ENCODE peak calls at places on chromosomes 6 and 20, in ten cellular contexts. U is CD8-positive, alpha-beta T cell; K is cardiac muscle cell; X is A549; G is prostate gland; R is HCT116; Z is epithelial cell of esophagus; A is GM12865; F is esophagus squamous epithelium; J is keratinocyte. I is an unnamed sample.

GRCh38 chr6:122838060-122838780 is 49.2 kb downstream of the SMPDL3A start:
- DNase-seq in U (no peak), K (peak), X (peak), G (no peak), R (no peak), Z (peak), A (no peak), F (no peak), J (no peak), I (no peak)

GRCh38 chr6:89956182-89956581 is 61.9 kb downstream of the GJA10 start:
- DNase-seq in U (no peak), K (no peak), X (no peak), G (no peak), R (no peak), Z (no peak), A (no peak), F (no peak), J (no peak), I (no peak)

GRCh38 chr6:110355727-110356126 is 2.4 kb downstream of the METTL24 start:
- DNase-seq in U (no peak), K (no peak), X (no peak), G (no peak), R (no peak), Z (no peak), A (no peak), F (no peak), J (no peak), I (no peak)

GRCh38 chr6:52536424-52536916 is 40.4 kb downstream of the TRAM2 start:
- DNase-seq in U (no peak), K (no peak), X (no peak), G (no peak), R (no peak), Z (no peak), A (peak), F (no peak), J (no peak), I (no peak)

GRCh38 chr6:163825033-163825432 is 410.5 kb downstream of the QKI start:
- DNase-seq in U (no peak), K (no peak), X (no peak), G (no peak), R (no peak), Z (peak), A (no peak), F (no peak), J (no peak), I (no peak)

GRCh38 chr6:165910184-165910583 is 247.1 kb upstream of the PDE10A start:
- DNase-seq in U (no peak), K (no peak), X (no peak), G (no peak), R (no peak), Z (no peak), A (no peak), F (no peak), J (no peak), I (no peak)

GRCh38 chr6:11978169-11978987 is 33.7 kb upstream of the HIVEP1 start:
- DNase-seq in U (no peak), K (no peak), X (no peak), G (no peak), R (no peak), Z (no peak), A (no peak), F (no peak), J (no peak), I (no peak)

GRCh38 chr6:21100959-21101358 is 492.6 kb upstream of the SOX4 start:
- DNase-seq in U (no peak), K (no peak), X (no peak), G (no peak), R (no peak), Z (no peak), A (no peak), F (no peak), J (no peak), I (no peak)

GRCh38 chr6:113383701-113384100 is 473.4 kb upstream of the MARCKS start:
- DNase-seq in U (no peak), K (no peak), X (no peak), G (no peak), R (no peak), Z (no peak), A (no peak), F (no peak), J (no peak), I (no peak)

GRCh38 chr20:53077373-53078205 is 105.4 kb downstream of the TSHZ2 start:
- DNase-seq in U (no peak), K (no peak), X (no peak), G (no peak), R (no peak), Z (peak), A (no peak), F (no peak), J (no peak), I (no peak)

GRCh38 chr6:160160929-160161646 is 39.5 kb downstream of the SLC22A1 start:
- DNase-seq in U (no peak), K (no peak), X (no peak), G (no peak), R (no peak), Z (no peak), A (no peak), F (no peak), J (no peak), I (no peak)

GRCh38 chr6:27836080-27836782 is 76.0 kb downstream of the OR2B2 start:
- DNase-seq in U (no peak), K (no peak), X (no peak), G (no peak), R (no peak), Z (no peak), A (no peak), F (no peak), J (no peak), I (peak)

GRCh38 chr6:151911401-151911800 is 103.9 kb downstream of the ESR1 start:
- DNase-seq in U (no peak), K (no peak), X (no peak), G (no peak), R (no peak), Z (peak), A (no peak), F (no peak), J (no peak), I (no peak)

GRCh38 chr6:71387179-71387578 is 98.6 kb downstream of the OGFRL1 start:
- DNase-seq in U (no peak), K (no peak), X (no peak), G (no peak), R (no peak), Z (no peak), A (no peak), F (no peak), J (no peak), I (no peak)

GRCh38 chr6:32972353-32973143 is 4.2 kb downstream of the BRD2 start:
- DNase-seq in U (peak), K (peak), X (no peak), G (no peak), R (no peak), Z (no peak), A (peak), F (no peak), J (no peak), I (no peak)

GRCh38 chr6:1351381-1352008 is 37.9 kb upstream of the FOXF2 start:
- DNase-seq in U (no peak), K (no peak), X (no peak), G (no peak), R (no peak), Z (no peak), A (no peak), F (no peak), J (no peak), I (no peak)

GRCh38 chr6:100673641-100674040 is 207.5 kb downstream of the ASCC3 start:
- DNase-seq in U (no peak), K (no peak), X (no peak), G (no peak), R (no peak), Z (no peak), A (no peak), F (no peak), J (no peak), I (no peak)

GRCh38 chr20:56974499-56975250 is 291.8 kb downstream of the BMP7 start:
- DNase-seq in U (no peak), K (peak), X (peak), G (peak), R (peak), Z (peak), A (peak), F (no peak), J (peak), I (peak)

GRCh38 chr6:116217069-116217468 is 36.8 kb downstream of the TSPYL4 start:
- DNase-seq in U (no peak), K (peak), X (peak), G (no peak), R (peak), Z (peak), A (peak), F (no peak), J (no peak), I (no peak)

GRCh38 chr20:43914286-43914685 is 366 bp upstream of the TOX2 start:
- DNase-seq in U (peak), K (no peak), X (no peak), G (no peak), R (no peak), Z (no peak), A (peak), F (no peak), J (no peak), I (no peak)

DNA sequence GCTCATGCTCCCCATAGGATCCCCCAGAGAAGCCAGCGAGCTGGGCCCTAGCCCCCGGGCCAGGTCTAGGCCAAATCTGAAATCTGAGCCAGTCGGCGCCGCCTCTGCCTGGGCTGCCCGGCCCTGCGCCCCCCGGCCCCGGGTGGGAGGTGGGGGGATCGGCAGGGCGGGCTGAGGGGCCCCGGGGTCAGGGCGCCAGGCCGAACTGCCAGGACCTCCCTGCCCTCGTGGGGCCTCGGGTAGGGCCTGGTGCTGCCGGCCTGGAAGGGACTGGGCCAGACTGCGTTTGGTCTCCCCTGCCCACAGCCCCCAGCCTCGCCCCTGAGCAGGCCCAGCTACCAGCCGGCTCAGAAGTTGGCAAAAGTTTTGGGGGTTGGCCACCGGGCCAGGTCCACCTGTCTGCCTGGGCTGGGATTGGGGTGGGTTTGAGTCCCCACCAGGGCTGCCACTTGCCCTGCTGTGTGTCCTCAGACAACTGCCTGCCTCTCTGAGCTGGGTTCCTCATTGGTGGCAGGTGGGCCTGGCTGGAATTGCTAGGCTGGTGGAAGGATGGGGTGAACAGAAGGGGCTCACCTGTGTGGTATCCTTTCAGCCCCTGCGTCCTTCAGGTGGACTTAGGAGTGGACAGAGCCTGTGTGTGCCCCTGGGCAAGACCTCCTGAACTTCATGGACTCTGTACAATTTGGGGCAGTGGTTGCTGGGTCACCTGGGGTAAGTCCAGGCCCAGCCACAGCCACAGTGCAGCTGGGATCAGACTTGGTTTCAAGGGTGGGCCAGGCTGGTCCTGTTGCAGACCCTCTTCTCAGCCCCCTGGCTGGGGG is 796 bp downstream of the SRC start:
- DNase-seq in U (no peak), K (peak), X (no peak), G (no peak), R (no peak), Z (no peak), A (no peak), F (no peak), J (no peak), I (no peak)
- TF ChIP-seq CTCF in U (no peak), K (no peak), X (no peak), G (no peak), R (no peak), Z (no peak), A (no peak), F (no peak), J (no peak), I (no peak)

GRCh38 chr20:58880994-58881752 is 28.7 kb downstream of the GNAS start:
- DNase-seq in U (no peak), K (no peak), X (no peak), G (no peak), R (no peak), Z (no peak), A (no peak), F (no peak), J (no peak), I (no peak)
- TF ChIP-seq CTCF in U (no peak), K (peak), X (peak), G (no peak), R (peak), Z (peak), A (no peak), F (no peak), J (peak), I (peak)

DNA sequence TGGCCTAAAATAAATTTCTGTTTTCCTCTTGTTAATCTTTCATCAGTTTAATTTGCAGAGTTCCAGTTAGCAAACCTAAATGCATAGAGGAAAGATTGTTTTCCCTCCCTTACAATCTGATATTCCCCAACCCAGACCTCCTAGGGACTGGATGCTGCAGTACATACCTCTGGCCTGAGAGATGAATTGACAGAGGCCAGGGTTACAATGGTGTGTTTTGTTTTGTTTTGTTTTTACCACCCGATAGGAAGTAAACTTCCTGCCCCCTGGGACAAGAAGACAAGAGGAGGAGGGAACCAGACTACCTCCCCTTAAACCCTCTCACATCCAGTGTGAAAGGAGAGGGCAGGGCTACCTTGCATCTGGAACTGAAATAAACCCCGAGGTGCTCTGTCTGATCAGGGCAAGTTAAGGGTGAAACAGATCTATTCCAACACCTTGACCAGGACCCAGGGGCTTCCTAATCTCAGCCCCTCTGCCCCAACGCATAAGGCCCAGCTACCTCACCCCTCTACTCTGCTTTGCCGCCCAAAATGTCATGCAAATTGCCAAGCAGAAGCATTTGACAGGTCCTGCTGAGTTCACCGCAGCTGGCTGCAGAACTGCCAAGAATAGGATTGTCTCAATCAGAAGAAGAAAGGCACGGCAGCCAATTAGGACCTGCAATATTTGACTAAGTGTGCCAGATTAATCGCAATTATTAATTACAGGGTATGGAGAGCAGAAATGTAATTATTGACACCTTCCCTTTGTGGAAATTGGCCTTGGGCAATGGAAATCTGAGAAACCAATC is 318.8 kb downstream of the LRFN2 start:
- DNase-seq in U (no peak), K (no peak), X (no peak), G (no peak), R (no peak), Z (no peak), A (no peak), F (no peak), J (no peak), I (no peak)
- TF ChIP-seq CTCF in U (no peak), K (no peak), X (no peak), G (no peak), R (no peak), Z (no peak), A (no peak), F (no peak), J (no peak), I (no peak)

GRCh38 chr20:12729326-12729725 is 279.4 kb upstream of the SPTLC3 start:
- DNase-seq in U (no peak), K (no peak), X (no peak), G (no peak), R (no peak), Z (no peak), A (no peak), F (no peak), J (no peak), I (no peak)
- TF ChIP-seq CTCF in U (no peak), K (no peak), X (no peak), G (no peak), R (no peak), Z (no peak), A (no peak), F (no peak), J (no peak), I (no peak)

GRCh38 chr6:142886431-142887170 is 58.4 kb downstream of the HIVEP2 start:
- DNase-seq in U (no peak), K (peak), X (peak), G (no peak), R (no peak), Z (peak), A (peak), F (no peak), J (peak), I (no peak)
- TF ChIP-seq CTCF in U (peak), K (peak), X (peak), G (peak), R (peak), Z (peak), A (peak), F (peak), J (peak), I (peak)

DNA sequence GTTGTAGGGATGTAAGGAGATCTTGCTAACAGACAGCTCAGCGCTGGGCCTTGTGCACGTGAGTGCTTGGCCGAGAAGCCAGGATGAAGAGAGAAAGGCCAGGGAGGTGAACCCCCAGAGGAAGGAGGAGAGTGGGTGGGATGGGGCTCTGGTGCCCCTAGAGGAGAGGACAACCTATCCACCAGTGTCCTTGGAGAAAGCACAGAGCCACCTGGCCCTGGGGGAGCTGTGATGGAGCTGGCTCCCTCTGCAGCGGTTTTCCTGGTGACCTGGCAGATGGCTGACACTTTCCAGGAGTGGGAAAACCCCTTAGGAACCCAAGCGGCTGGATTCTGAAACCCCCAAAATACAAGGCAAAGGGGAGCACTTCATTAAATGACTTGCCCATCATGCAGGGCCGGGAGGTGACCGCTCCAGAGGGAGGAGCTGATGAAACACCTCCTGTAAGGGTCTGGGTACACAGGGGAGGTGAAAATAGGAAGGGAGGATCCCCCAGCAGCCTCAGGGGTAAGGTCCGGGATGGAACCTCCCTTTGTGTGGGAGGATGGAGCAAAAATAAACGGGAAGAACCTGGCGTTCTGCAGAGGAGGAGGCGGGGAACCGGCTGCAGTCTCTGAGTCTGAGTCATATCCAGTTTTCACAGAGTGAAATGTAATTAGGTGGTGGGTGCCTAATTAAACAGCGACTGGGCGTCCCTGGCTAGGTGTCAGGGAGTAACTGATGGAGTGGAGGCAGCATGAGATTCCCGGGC is 80.4 kb downstream of the SULF2 start:
- DNase-seq in U (no peak), K (no peak), X (no peak), G (no peak), R (no peak), Z (peak), A (no peak), F (no peak), J (no peak), I (no peak)
- TF ChIP-seq CTCF in U (no peak), K (peak), X (no peak), G (no peak), R (no peak), Z (no peak), A (no peak), F (no peak), J (no peak), I (no peak)

DNA sequence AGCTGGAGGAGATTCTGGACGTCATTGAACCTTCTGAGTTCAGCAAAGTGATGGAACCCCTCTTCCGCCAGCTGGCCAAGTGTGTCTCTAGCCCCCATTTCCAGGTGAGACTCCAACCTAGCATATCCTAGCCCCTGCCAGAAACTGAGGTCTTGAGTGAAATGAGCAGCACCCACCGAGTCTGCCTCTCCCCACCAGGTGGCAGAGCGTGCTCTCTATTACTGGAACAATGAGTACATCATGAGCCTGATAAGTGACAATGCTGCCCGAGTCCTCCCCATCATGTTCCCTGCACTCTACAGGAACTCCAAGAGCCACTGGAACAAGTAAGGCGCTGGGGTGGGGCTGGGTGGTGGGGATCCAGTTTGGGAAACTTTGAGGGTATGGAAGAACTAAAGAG is 4.6 kb downstream of the MEA1 start:
- DNase-seq in U (peak), K (peak), X (peak), G (peak), R (no peak), Z (peak), A (peak), F (no peak), J (no peak), I (no peak)
- TF ChIP-seq CTCF in U (peak), K (peak), X (peak), G (peak), R (peak), Z (peak), A (peak), F (no peak), J (peak), I (no peak)

GRCh38 chr6:144036064-144036873 is 28.2 kb upstream of the PLAGL1 start:
- DNase-seq in U (no peak), K (peak), X (no peak), G (no peak), R (no peak), Z (peak), A (peak), F (no peak), J (no peak), I (no peak)
- TF ChIP-seq CTCF in U (no peak), K (no peak), X (no peak), G (no peak), R (peak), Z (peak), A (peak), F (no peak), J (no peak), I (peak)

I was measured in H1.